ENCODE peak calls at places on chromosomes 2 and 18, in eight cellular contexts. Q is transverse colon, E is tibial nerve, Z is testis, A is heart left ventricle, C is right lobe of liver, Y is SJSA1, T is GM23248. O is an unnamed sample. For H3K9me3, H3K4me1 and H3K36me3, the result is how much of the 10 kb centered on the place peaks cover.

GRCh38 chr18:63237911-63238710 is 81.5 kb downstream of the BCL2 start:
- DNase-seq in Q (peak), A (peak), E (peak), Y (peak), Z (peak), C (no peak), T (peak), O (no peak)

GRCh38 chr2:70085711-70086277 is 1.5 kb upstream of the PCBP1 start:
- DNase-seq in Z (no peak), Q (no peak), T (peak), A (no peak), E (no peak), Y (no peak), C (no peak), O (no peak)

GRCh38 chr18:78857252-78858150 is 122.1 kb upstream of the SALL3 start:
- DNase-seq in A (no peak), Y (no peak), E (no peak), T (no peak), Z (no peak), Q (no peak), C (no peak), O (no peak)

GRCh38 chr2:39313575-39313974 is 69.8 kb upstream of the CDKL4 start:
- DNase-seq in Z (no peak), T (peak), Q (no peak), E (no peak), C (no peak), Y (no peak), A (no peak), O (no peak)

GRCh38 chr2:39730685-39731302 is 48.3 kb downstream of the THUMPD2 start:
- DNase-seq in Q (no peak), A (no peak), T (peak), C (no peak), E (no peak), Z (no peak), Y (no peak), O (no peak)

GRCh38 chr2:207113403-207113802 is 52.3 kb downstream of the KLF7 start:
- DNase-seq in C (no peak), Q (no peak), T (peak), Y (no peak), A (no peak), Z (no peak), E (no peak), O (peak)

GRCh38 chr2:241868661-241869081 is 858 bp upstream of the RTP5 start:
- DNase-seq in Z (no peak), T (no peak), C (no peak), Y (no peak), Q (no peak), E (no peak), A (no peak), O (peak)

GRCh38 chr18:23099621-23100020 is 35.7 kb upstream of the CABLES1 start:
- DNase-seq in C (no peak), Q (peak), Y (no peak), T (no peak), Z (no peak), A (no peak), E (no peak), O (no peak)

GRCh38 chr2:28958689-28959088 is 22.4 kb upstream of the TOGARAM2 start:
- DNase-seq in E (peak), Z (peak), T (peak), Y (peak), C (no peak), A (peak), Q (peak), O (peak)

GRCh38 chr2:11553661-11554429 is 20.0 kb downstream of the GREB1 start:
- DNase-seq in Z (peak), Q (no peak), T (no peak), E (no peak), Y (peak), C (no peak), A (no peak), O (no peak)

GRCh38 chr2:71783815-71784214 is 330.5 kb downstream of the DYSF start:
- DNase-seq in E (no peak), T (no peak), Q (no peak), C (no peak), Y (no peak), Z (no peak), A (no peak), O (no peak)

GRCh38 chr2:88074854-88075292 is 7.2 kb downstream of the SMYD1 start:
- DNase-seq in A (no peak), Y (no peak), Q (no peak), Z (no peak), T (peak), C (no peak), E (no peak), O (no peak)

GRCh38 chr2:216533504-216534068 is 34.9 kb downstream of the RPL37A start:
- DNase-seq in Z (no peak), T (no peak), Y (no peak), Q (no peak), E (no peak), A (no peak), C (no peak), O (no peak)

GRCh38 chr2:158965731-158966130 is 2.7 kb upstream of the TANC1 start:
- DNase-seq in Z (no peak), A (no peak), Q (no peak), T (no peak), C (no peak), E (no peak), Y (no peak), O (no peak)

GRCh38 chr2:164009801-164010337 is 274.1 kb upstream of the FIGN start:
- DNase-seq in T (no peak), Q (no peak), E (no peak), A (no peak), Z (no peak), Y (no peak), C (no peak), O (no peak)

GRCh38 chr2:180412224-180412623 is 405.1 kb upstream of the CWC22 start:
- DNase-seq in C (no peak), Z (no peak), Q (no peak), E (no peak), T (no peak), Y (no peak), A (no peak), O (no peak)

GRCh38 chr18:3525870-3526420 is 76.0 kb downstream of the TGIF1 start:
- DNase-seq in Q (peak), Z (peak), T (no peak), Y (no peak), E (no peak), A (no peak), C (no peak), O (no peak)

GRCh38 chr18:5720132-5720531 is 175.2 kb downstream of the TMEM200C start:
- DNase-seq in Y (no peak), C (no peak), E (no peak), Z (no peak), A (no peak), Q (no peak), T (no peak), O (no peak)

GRCh38 chr18:55137602-55138001 is 178.3 kb upstream of the CCDC68 start:
- DNase-seq in Y (no peak), A (no peak), Q (no peak), E (no peak), C (no peak), T (no peak), Z (no peak), O (no peak)

GRCh38 chr2:6919912-6920905 is 3.0 kb downstream of the RNF144A start:
- DNase-seq in Z (no peak), Y (peak), A (no peak), C (no peak), Q (no peak), T (no peak), E (no peak), O (no peak)

GRCh38 chr2:217588266-217588665 is 414.5 kb downstream of the TNS1 start:
- DNase-seq in A (no peak), T (no peak), C (no peak), Z (no peak), Y (no peak), Q (no peak), E (no peak), O (no peak)

GRCh38 chr2:100278501-100278900 is 43.8 kb downstream of the LONRF2 start:
- DNase-seq in A (no peak), C (no peak), E (no peak), Z (no peak), Y (no peak), T (no peak), Q (no peak), O (no peak)

GRCh38 chr2:98664323-98664722 is 55.9 kb downstream of the UNC50 start:
- DNase-seq in A (no peak), Q (no peak), C (no peak), Y (no peak), T (peak), E (no peak), Z (no peak), O (no peak)

GRCh38 chr2:26432856-26433255 is 31.1 kb downstream of the DRC1 start:
- DNase-seq in T (peak), Y (no peak), Q (no peak), E (no peak), Z (no peak), A (no peak), C (no peak), O (no peak)

GRCh38 chr18:59267511-59268126 is 5.6 kb downstream of the RAX start:
- DNase-seq in T (peak), Y (no peak), A (no peak), Z (no peak), Q (no peak), E (no peak), C (no peak), O (no peak)

GRCh38 chr18:7139409-7139808 is 21.8 kb upstream of the LAMA1 start:
- DNase-seq in Q (no peak), A (no peak), C (no peak), Y (no peak), T (no peak), Z (no peak), E (no peak), O (no peak)

GRCh38 chr2:48914477-48915077 is 159.1 kb upstream of the LHCGR start:
- DNase-seq in A (no peak), E (peak), Y (no peak), Q (no peak), Z (no peak), T (no peak), C (no peak), O (no peak)

GRCh38 chr2:165863816-165864221 is 69.8 kb upstream of the GALNT3 start:
- DNase-seq in T (no peak), Y (no peak), Z (no peak), E (no peak), Q (no peak), C (no peak), A (no peak), O (no peak)

GRCh38 chr2:111164078-111164477 is 43.4 kb downstream of the BCL2L11 start:
- DNase-seq in C (no peak), Z (no peak), A (no peak), E (no peak), Q (no peak), Y (no peak), T (no peak), O (no peak)

GRCh38 chr18:57657566-57657965 is 35.9 kb upstream of the NARS1 start:
- DNase-seq in A (no peak), T (peak), Q (no peak), Z (no peak), C (no peak), Y (no peak), E (no peak), O (no peak)

GRCh38 chr18:61580061-61580460 is 246.8 kb downstream of the CDH20 start:
- DNase-seq in T (peak), Z (no peak), Q (no peak), A (no peak), E (no peak), C (no peak), Y (no peak), O (no peak)
- H3K9me3 ChIP-seq in T (under half), Z (under half), Q (under half), A (under half), E (under half), C (under half), Y (under half), O (under half)

DNA sequence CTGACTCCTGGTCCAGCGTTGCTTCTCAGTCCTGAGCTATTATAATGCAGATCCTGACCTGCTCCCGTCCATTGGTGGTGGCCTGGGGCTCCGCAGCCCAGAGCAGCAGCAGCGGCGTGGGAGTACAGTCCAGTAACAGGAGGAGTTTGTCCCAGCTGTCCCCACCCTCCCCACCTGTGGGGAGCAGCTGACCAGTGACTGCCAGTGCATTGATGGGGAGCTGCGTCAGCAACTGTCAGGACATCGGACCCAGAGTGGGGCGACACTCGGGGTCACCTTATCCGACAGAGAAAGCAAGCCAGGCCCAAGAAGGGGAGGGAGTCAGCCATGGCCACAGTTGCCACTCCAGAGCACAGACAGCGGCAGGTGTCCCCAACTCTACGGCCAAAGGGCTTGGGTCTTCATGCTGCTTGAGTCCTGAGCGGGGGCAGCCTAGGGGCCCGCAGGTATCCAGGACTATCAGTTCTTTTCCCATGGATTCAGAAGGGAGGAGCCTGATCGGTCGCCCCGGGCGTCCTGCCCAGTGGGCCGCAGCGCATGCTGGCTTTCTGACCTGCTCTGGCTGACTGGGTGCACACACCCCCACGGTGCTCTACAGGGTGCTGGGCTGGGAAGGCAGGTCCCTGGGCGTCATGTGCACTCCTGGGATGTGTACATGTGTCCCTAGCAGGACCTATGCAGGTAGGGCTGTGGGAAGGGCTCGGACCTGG is 29.7 kb downstream of the DNMT3A start:
- DNase-seq in Y (no peak), E (no peak), Z (peak), C (no peak), A (no peak), Q (no peak), T (no peak), O (no peak)
- H3K4me1 ChIP-seq in Y (under half), E (under half), Z (under half), C (under half), A (half or more), Q (half or more), T (under half), O (under half)

DNA sequence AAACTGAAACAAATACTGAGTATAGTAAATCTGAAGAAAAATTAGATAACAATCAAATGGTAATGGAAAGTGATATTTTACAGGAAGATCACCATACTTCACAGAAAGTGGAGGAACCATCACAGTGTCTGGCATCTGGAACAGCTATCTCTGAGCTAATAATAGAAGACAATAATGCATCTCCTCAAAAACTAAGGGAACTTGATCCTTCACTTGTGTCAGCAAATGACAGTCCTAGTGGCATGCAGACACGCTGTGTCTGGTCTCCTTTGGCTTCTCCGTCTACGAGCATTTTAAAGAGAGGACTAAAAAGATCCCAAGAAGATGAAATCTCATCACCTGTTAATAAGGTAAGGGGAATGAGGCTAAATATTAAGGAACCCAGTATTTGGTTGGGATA is 56.1 kb downstream of the RIF1 start:
- DNase-seq in Z (no peak), T (no peak), C (no peak), Y (no peak), A (no peak), Q (no peak), E (no peak), O (no peak)
- H3K36me3 ChIP-seq in Z (under half), T (half or more), C (under half), Y (half or more), A (under half), Q (half or more), E (half or more), O (half or more)

DNA sequence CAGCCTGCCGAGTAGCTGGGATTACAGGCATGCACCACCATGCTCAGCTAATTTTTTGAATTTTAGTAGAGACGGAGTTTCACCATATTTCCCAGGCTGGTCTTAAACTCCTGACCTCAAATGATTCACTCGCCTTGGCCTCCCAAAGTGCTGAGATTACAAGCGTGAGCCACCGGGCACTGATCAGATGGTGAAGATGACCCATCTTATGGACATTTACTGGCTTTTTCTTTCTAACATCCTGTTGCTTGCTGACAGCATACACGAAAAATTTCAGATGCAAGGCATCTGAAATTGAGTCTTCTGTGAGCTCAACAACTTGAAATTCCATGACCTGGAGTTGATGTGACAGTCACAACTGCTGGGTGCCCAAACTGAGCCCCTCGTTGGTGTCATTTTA is 859.5 kb upstream of the CNTNAP5 start:
- DNase-seq in Y (no peak), T (no peak), Q (no peak), A (no peak), E (no peak), Z (no peak), C (no peak), O (no peak)
- H3K9me3 ChIP-seq in Y (under half), T (under half), Q (under half), A (under half), E (under half), Z (under half), C (under half), O (under half)

GRCh38 chr18:67426477-67426876 is 90.0 kb downstream of the DSEL start:
- DNase-seq in Y (no peak), A (no peak), T (no peak), C (no peak), Z (no peak), Q (no peak), E (no peak), O (no peak)
- H3K4me1 ChIP-seq in Y (under half), A (under half), T (under half), C (under half), Z (under half), Q (under half), E (under half), O (under half)

GRCh38 chr2:231691251-231691772 is 17.0 kb upstream of the PTMA start:
- DNase-seq in Q (no peak), T (no peak), Z (no peak), Y (no peak), A (no peak), E (no peak), C (no peak), O (no peak)
- H3K36me3 ChIP-seq in Q (under half), T (under half), Z (under half), Y (under half), A (under half), E (under half), C (under half), O (under half)

GRCh38 chr2:185771396-185771795 is 32.8 kb downstream of the FSIP2 start:
- DNase-seq in E (no peak), Z (no peak), Y (no peak), A (no peak), T (no peak), Q (no peak), C (no peak), O (no peak)
- H3K9me3 ChIP-seq in E (under half), Z (under half), Y (under half), A (under half), T (under half), Q (under half), C (under half), O (under half)

GRCh38 chr2:238496756-238497609 is 70.3 kb downstream of the ASB1 start:
- DNase-seq in A (no peak), Y (peak), T (no peak), C (no peak), E (no peak), Q (no peak), Z (peak), O (no peak)
- H3K4me1 ChIP-seq in A (under half), Y (under half), T (under half), C (under half), E (under half), Q (under half), Z (under half), O (under half)